ENCODE peak calls at places on chromosomes 12 and 14, in eight cellular contexts. S is amniotic stem cell, W is midbrain, A is C1 segment of cervical spinal cord, N is uterus, U is substantia nigra, M is heart right ventricle, V is AG04450. D is an unnamed sample.

GRCh38 chr12:91774471-91774921 is 371.1 kb downstream of the BTG1 start:
- DNase-seq in N (peak), W (no peak), A (no peak), V (peak), S (peak), U (no peak), M (no peak), D (no peak)

GRCh38 chr14:63542231-63542999 is 762 bp downstream of the PPP2R5E start:
- DNase-seq in W (no peak), U (no peak), V (no peak), M (peak), S (no peak), A (no peak), N (peak), D (no peak)

GRCh38 chr12:18690653-18691052 is 47.2 kb downstream of the PLCZ1 start:
- DNase-seq in V (peak), W (no peak), A (no peak), U (no peak), N (no peak), S (peak), M (no peak), D (peak)

GRCh38 chr12:131085125-131085815 is 131.6 kb downstream of the ADGRD1 start:
- DNase-seq in N (no peak), S (no peak), W (no peak), A (no peak), V (no peak), U (no peak), M (no peak), D (no peak)

GRCh38 chr12:116202940-116203339 is 74.6 kb downstream of the MED13L start:
- DNase-seq in M (no peak), A (no peak), U (no peak), S (no peak), N (no peak), W (no peak), V (no peak), D (no peak)

GRCh38 chr14:57983235-57983634 is 117.3 kb upstream of the SLC35F4 start:
- DNase-seq in S (no peak), V (no peak), A (no peak), N (no peak), U (no peak), W (no peak), M (no peak), D (no peak)

GRCh38 chr12:14893471-14894250 is 8.0 kb upstream of the MGP start:
- DNase-seq in M (peak), W (no peak), N (peak), S (no peak), A (no peak), U (no peak), V (no peak), D (no peak)

GRCh38 chr12:53120685-53121525 is 17.6 kb downstream of the SOAT2 start:
- DNase-seq in W (no peak), S (no peak), M (no peak), V (no peak), A (no peak), U (no peak), N (no peak), D (no peak)

GRCh38 chr12:131091413-131091975 is 137.8 kb downstream of the ADGRD1 start:
- DNase-seq in V (no peak), A (no peak), N (peak), S (no peak), U (no peak), W (no peak), M (no peak), D (no peak)